ENCODE peak calls at places on chromosomes 1 and 21, in five cellular contexts. Q, P, J, V and B are unnamed samples.

GRCh38 chr21:43739648-43740435 is 20.9 kb downstream of the PDXK start:
- DNase-seq in Q (peak), P (no peak), J (peak), V (peak), B (no peak)

GRCh38 chr1:159076753-159077656 is at the start of gene AIM2:
- DNase-seq in Q (peak), P (no peak), J (no peak), V (peak), B (no peak)

GRCh38 chr1:231508941-231509340 is 19.5 kb upstream of the TSNAX start:
- DNase-seq in Q (no peak), P (no peak), J (no peak), V (no peak), B (no peak)

GRCh38 chr1:207910678-207911354 is at the start of gene CD34:
- DNase-seq in Q (no peak), P (peak), J (peak), V (no peak), B (no peak)

GRCh38 chr1:170716835-170717429 is 53.0 kb downstream of the PRRX1 start:
- DNase-seq in Q (no peak), P (no peak), J (no peak), V (no peak), B (no peak)

GRCh38 chr1:231240883-231241735 is at the start of gene GNPAT:
- DNase-seq in Q (peak), P (peak), J (peak), V (peak), B (peak)

GRCh38 chr1:105137543-105138444 is 1388.1 kb downstream of the AMY1C start:
- DNase-seq in Q (peak), P (peak), J (peak), V (no peak), B (no peak)

GRCh38 chr1:117178756-117179155 is 32.0 kb downstream of the VTCN1 start:
- DNase-seq in Q (no peak), P (no peak), J (no peak), V (no peak), B (no peak)

GRCh38 chr21:29817450-29817849 is 122.3 kb downstream of the GRIK1 start:
- DNase-seq in Q (no peak), P (no peak), J (no peak), V (no peak), B (no peak)

GRCh38 chr1:228333739-228334115 is 72.9 kb downstream of the TRIM11 start:
- DNase-seq in Q (no peak), P (no peak), J (peak), V (no peak), B (no peak)

GRCh38 chr1:71660417-71660816 is 579.6 kb upstream of the ZRANB2 start:
- DNase-seq in Q (no peak), P (no peak), J (no peak), V (no peak), B (peak)

GRCh38 chr1:64469977-64470669 is at the start of gene CACHD1:
- DNase-seq in Q (peak), P (peak), J (peak), V (no peak), B (peak)

GRCh38 chr1:18926315-18927081 is 24.1 kb upstream of the ALDH4A1 start:
- DNase-seq in Q (peak), P (no peak), J (no peak), V (peak), B (peak)

GRCh38 chr1:181062800-181063428 is 25.6 kb upstream of the IER5 start:
- DNase-seq in Q (no peak), P (no peak), J (no peak), V (peak), B (peak)

GRCh38 chr1:185479781-185480180 is 162.7 kb upstream of the IVNS1ABP start:
- DNase-seq in Q (no peak), P (peak), J (no peak), V (no peak), B (no peak)

GRCh38 chr1:31127266-31127665 is 61.7 kb upstream of the PUM1 start:
- DNase-seq in Q (peak), P (no peak), J (no peak), V (no peak), B (peak)

GRCh38 chr1:205504311-205505075 is at the start of gene CDK18:
- DNase-seq in Q (peak), P (peak), J (peak), V (peak), B (no peak)

GRCh38 chr1:201259476-201260235 is 23.6 kb upstream of the PKP1 start:
- DNase-seq in Q (no peak), P (no peak), J (peak), V (no peak), B (peak)

GRCh38 chr1:204438628-204439027 is 27.0 kb upstream of the PPP1R15B start:
- DNase-seq in Q (peak), P (no peak), J (no peak), V (peak), B (peak)

GRCh38 chr1:116179398-116179797 is 68.2 kb downstream of the MAB21L3 start:
- DNase-seq in Q (no peak), P (no peak), J (no peak), V (no peak), B (no peak)

GRCh38 chr1:43083375-43083774 is 88.7 kb downstream of the EBNA1BP2 start:
- DNase-seq in Q (no peak), P (no peak), J (no peak), V (no peak), B (no peak)

GRCh38 chr1:162314226-162314625 is 62.4 kb downstream of the SPATA46 start:
- DNase-seq in Q (no peak), P (no peak), J (no peak), V (no peak), B (no peak)

GRCh38 chr1:209993061-209993830 is 55.2 kb downstream of the SYT14 start:
- DNase-seq in Q (no peak), P (no peak), J (no peak), V (no peak), B (no peak)

GRCh38 chr1:240091201-240091600 is 482 bp upstream of the FMN2 start:
- DNase-seq in Q (no peak), P (no peak), J (no peak), V (no peak), B (no peak)

GRCh38 chr1:90782046-90782445 is 64.9 kb upstream of the BARHL2 start:
- DNase-seq in Q (no peak), P (no peak), J (no peak), V (no peak), B (no peak)

GRCh38 chr1:237065903-237066302 is 23.9 kb downstream of the RYR2 start:
- DNase-seq in Q (no peak), P (no peak), J (no peak), V (no peak), B (no peak)

GRCh38 chr1:21781971-21782867 is 730 bp downstream of the USP48 start:
- DNase-seq in Q (peak), P (peak), J (peak), V (peak), B (peak)

DNA sequence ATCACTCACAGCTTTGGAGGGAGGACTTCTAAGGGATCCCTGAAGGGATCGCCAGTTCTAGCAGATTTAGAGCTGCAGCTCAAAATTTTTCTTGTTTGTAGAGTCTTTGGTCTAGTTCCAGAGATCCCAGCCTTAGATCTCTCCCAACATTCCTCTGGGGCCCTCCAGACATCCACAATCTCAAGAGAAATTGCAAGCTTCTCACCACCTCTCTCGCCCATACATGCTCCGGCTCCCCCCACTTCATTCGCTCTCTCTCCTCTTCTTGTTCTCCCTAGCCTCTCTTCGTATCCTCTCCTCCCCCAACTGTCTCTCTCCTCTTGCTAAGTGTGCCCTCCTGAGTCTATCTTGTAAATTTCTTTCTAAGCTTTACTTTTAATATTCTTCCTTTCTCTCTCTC is 15.1 kb upstream of the TUT4 start:
- DNase-seq in Q (no peak), P (no peak), J (no peak), V (no peak), B (no peak)
- H2AFZ ChIP-seq in Q (no peak), P (peak), J (no peak), V (no peak), B (no peak)

GRCh38 chr1:50959913-50960844 is at the start of gene FAF1:
- DNase-seq in Q (peak), P (peak), J (peak), V (peak), B (peak)
- H4K8ac ChIP-seq in Q (peak), P (no peak), J (no peak), V (peak), B (peak)

GRCh38 chr1:150311762-150312161 is 9.6 kb upstream of the PRPF3 start:
- DNase-seq in Q (no peak), P (no peak), J (no peak), V (no peak), B (no peak)

DNA sequence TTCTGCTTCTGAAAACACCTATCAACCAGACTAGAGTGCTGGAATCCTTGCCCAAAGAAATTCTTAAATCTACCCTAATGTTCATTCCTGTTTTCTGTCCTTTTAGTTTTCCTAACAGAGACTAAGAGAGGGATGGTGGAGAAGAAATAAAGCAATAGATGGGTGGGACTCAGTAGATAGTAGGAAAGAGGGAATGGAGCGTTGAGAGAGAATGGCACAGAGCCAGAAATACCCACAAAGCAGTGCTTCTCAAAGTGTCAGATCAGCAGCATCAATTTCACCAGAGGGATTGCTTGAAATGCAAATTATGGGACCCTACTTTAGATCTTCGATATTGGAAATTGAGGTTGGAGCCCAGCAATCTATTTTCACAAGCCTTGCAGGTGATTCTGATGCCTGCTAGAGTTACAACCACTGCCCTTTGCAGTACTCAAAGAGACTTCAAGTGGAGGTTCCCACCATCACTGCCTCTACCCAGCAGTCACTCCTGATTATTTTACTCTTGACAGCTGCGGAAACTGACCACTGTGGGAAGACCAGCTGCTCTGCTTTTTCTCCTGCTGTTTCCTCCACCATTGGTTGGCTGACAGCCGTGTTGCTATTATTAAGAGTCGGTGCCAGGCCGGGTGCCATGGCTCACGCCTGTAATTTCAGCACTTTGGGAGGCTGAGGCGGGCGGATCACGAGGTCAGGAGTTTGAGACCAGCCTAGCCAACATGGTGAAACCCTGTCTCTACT is 11.4 kb upstream of the PRPF3 start:
- DNase-seq in Q (no peak), P (no peak), J (no peak), V (no peak), B (no peak)
- H2AFZ ChIP-seq in Q (no peak), P (no peak), J (no peak), V (no peak), B (no peak)

DNA sequence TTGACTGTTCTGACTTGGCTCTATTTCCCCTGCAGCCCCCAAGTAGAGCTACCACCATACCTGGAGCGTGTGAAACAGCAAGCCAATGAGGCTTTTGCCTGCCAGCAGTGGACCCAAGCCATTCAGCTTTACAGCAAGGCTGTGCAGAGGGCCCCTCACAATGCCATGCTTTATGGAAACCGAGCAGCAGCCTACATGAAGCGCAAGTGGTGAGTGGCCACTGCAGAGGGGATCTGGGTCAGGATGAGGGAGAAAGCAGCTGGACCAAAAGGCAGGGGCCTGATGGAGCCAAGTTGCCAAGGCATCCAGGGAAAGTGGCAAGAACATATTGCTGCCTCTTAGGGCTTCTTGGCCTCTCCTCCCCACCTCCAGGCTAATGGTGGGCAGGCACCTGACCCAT is 24.1 kb upstream of the TMEM222 start:
- DNase-seq in Q (no peak), P (no peak), J (no peak), V (no peak), B (no peak)
- H4K8ac ChIP-seq in Q (no peak), P (no peak), J (no peak), V (no peak), B (peak)

DNA sequence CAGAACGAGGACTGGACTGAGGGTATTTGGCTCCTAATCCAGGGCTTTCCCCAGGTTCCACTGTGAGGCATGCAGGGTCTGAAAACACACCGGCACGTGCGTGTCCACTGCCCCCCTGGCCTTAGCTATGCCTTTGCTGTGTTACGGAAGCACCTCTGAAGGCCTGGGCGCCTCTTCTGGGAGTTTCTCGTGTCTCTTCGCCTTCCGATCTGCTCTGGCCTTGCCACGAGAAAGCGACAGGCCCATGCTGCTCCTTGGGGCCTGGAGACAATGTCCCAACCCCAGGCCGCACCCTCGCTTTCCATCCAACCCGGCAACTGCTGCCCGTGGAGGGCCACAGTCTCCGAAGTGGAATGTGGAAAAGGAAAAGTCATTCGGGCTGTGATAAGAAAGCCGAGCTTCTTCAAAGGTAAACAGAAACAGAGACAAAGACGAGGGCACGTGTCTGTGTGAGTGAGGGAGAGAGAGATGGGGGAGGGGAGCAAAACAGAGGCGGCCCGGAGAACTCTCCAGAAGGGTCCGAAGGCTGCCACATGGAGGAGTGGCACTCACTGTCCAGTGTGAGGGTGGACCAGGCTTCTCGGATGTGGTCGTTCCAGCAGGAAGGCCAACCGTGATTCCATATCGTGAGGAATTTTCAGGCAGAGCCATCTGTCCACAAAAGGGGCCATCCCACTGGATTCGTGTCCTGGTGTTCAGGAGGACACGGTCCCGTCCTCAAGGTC is 3.4 kb upstream of the UMODL1 start:
- DNase-seq in Q (no peak), P (no peak), J (no peak), V (no peak), B (no peak)
- H2AFZ ChIP-seq in Q (no peak), P (peak), J (no peak), V (no peak), B (peak)